ENCODE peak calls at places on chromosome 7, in five cellular contexts. One of them, this sample, is unnamed.

GRCh38 chr7:47535033-47535703 is 46.7 kb downstream of the TNS3 start:
- DNase-seq in SJSA1: no peak
- DNase-seq in epithelial cell of prostate: no peak
- DNase-seq in neuronal stem cell: peak
- DNase-seq in sigmoid colon: no peak
- DNase-seq in this sample: no peak

GRCh38 chr7:27143022-27143949 is at the start of gene HOXA5:
- DNase-seq in SJSA1: peak
- DNase-seq in epithelial cell of prostate: peak
- DNase-seq in neuronal stem cell: peak
- DNase-seq in sigmoid colon: peak
- DNase-seq in this sample: no peak

GRCh38 chr7:80637453-80637852 is 989 bp upstream of the CD36 start:
- DNase-seq in SJSA1: no peak
- DNase-seq in epithelial cell of prostate: no peak
- DNase-seq in neuronal stem cell: no peak
- DNase-seq in sigmoid colon: no peak
- DNase-seq in this sample: no peak

GRCh38 chr7:67620216-67620933 is 623.7 kb downstream of the TYW1 start:
- DNase-seq in SJSA1: no peak
- DNase-seq in epithelial cell of prostate: no peak
- DNase-seq in neuronal stem cell: no peak
- DNase-seq in sigmoid colon: no peak
- DNase-seq in this sample: no peak

GRCh38 chr7:157007470-157008066 is 2.9 kb downstream of the MNX1 start:
- DNase-seq in SJSA1: no peak
- DNase-seq in epithelial cell of prostate: no peak
- DNase-seq in neuronal stem cell: no peak
- DNase-seq in sigmoid colon: no peak
- DNase-seq in this sample: peak

GRCh38 chr7:37786741-37787569 is 61.4 kb upstream of the NME8 start:
- DNase-seq in SJSA1: no peak
- DNase-seq in epithelial cell of prostate: no peak
- DNase-seq in neuronal stem cell: no peak
- DNase-seq in sigmoid colon: no peak
- DNase-seq in this sample: no peak

GRCh38 chr7:80815733-80816132 is 103.1 kb downstream of the SEMA3C start:
- DNase-seq in SJSA1: no peak
- DNase-seq in epithelial cell of prostate: no peak
- DNase-seq in neuronal stem cell: no peak
- DNase-seq in sigmoid colon: no peak
- DNase-seq in this sample: no peak

GRCh38 chr7:150716368-150716767 is at the start of gene GIMAP1:
- DNase-seq in SJSA1: no peak
- DNase-seq in epithelial cell of prostate: no peak
- DNase-seq in neuronal stem cell: no peak
- DNase-seq in sigmoid colon: no peak
- DNase-seq in this sample: no peak

GRCh38 chr7:39838326-39838725 is 111.7 kb upstream of the CDK13 start:
- DNase-seq in SJSA1: no peak
- DNase-seq in epithelial cell of prostate: peak
- DNase-seq in neuronal stem cell: no peak
- DNase-seq in sigmoid colon: peak
- DNase-seq in this sample: no peak

GRCh38 chr7:3408814-3409595 is 108.0 kb downstream of the SDK1 start:
- DNase-seq in SJSA1: no peak
- DNase-seq in epithelial cell of prostate: no peak
- DNase-seq in neuronal stem cell: no peak
- DNase-seq in sigmoid colon: no peak
- DNase-seq in this sample: no peak

GRCh38 chr7:44311561-44312495 is 13.6 kb downstream of the CAMK2B start:
- DNase-seq in SJSA1: no peak
- DNase-seq in epithelial cell of prostate: no peak
- DNase-seq in neuronal stem cell: no peak
- DNase-seq in sigmoid colon: no peak
- DNase-seq in this sample: no peak

GRCh38 chr7:124084024-124084423 is 51.2 kb upstream of the TMEM229A start:
- DNase-seq in SJSA1: no peak
- DNase-seq in epithelial cell of prostate: no peak
- DNase-seq in neuronal stem cell: no peak
- DNase-seq in sigmoid colon: no peak
- DNase-seq in this sample: no peak

GRCh38 chr7:15720849-15721471 is 34.5 kb upstream of the MEOX2 start:
- DNase-seq in SJSA1: peak
- DNase-seq in epithelial cell of prostate: no peak
- DNase-seq in neuronal stem cell: peak
- DNase-seq in sigmoid colon: peak
- DNase-seq in this sample: no peak

GRCh38 chr7:5396999-5397656 is 26.5 kb downstream of the TNRC18 start:
- DNase-seq in SJSA1: no peak
- DNase-seq in epithelial cell of prostate: peak
- DNase-seq in neuronal stem cell: no peak
- DNase-seq in sigmoid colon: peak
- DNase-seq in this sample: peak
- H3K27ac ChIP-seq in SJSA1: no peak
- H3K27ac ChIP-seq in epithelial cell of prostate: peak
- H3K27ac ChIP-seq in neuronal stem cell: no peak
- H3K27ac ChIP-seq in sigmoid colon: peak
- H3K27ac ChIP-seq in this sample: no peak

GRCh38 chr7:154996101-154996500 is 6.8 kb downstream of the PAXIP1 start:
- DNase-seq in SJSA1: no peak
- DNase-seq in epithelial cell of prostate: no peak
- DNase-seq in neuronal stem cell: no peak
- DNase-seq in sigmoid colon: no peak
- DNase-seq in this sample: no peak

GRCh38 chr7:154997840-154998370 is 5.0 kb downstream of the PAXIP1 start:
- DNase-seq in SJSA1: no peak
- DNase-seq in epithelial cell of prostate: no peak
- DNase-seq in neuronal stem cell: no peak
- DNase-seq in sigmoid colon: no peak
- DNase-seq in this sample: no peak

GRCh38 chr7:154998481-154998880 is 4.4 kb downstream of the PAXIP1 start:
- DNase-seq in SJSA1: no peak
- DNase-seq in epithelial cell of prostate: no peak
- DNase-seq in neuronal stem cell: no peak
- DNase-seq in sigmoid colon: no peak
- DNase-seq in this sample: no peak

GRCh38 chr7:154994996-154995395 is 7.9 kb downstream of the PAXIP1 start:
- DNase-seq in SJSA1: no peak
- DNase-seq in epithelial cell of prostate: no peak
- DNase-seq in neuronal stem cell: no peak
- DNase-seq in sigmoid colon: no peak
- DNase-seq in this sample: no peak

DNA sequence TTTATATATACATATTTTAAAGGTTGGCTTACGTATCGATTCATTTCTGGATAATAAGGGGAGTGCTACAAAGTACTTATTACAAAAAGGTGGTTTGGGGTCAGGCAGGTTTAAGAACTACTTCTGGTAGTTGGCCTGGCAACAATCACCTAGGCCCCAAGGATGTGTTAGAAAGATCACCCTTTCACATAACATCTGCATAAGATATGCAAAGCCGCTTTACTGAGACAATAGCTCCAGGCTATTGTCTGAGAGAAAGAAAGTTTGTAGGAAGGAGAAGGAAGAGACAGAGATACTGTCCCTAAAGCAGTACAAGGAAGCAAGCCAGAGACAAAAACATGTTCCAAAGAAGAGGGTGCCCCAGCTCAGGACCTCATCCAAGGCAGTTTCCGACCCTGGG is 6.2 kb downstream of the PAXIP1 start:
- DNase-seq in SJSA1: no peak
- DNase-seq in epithelial cell of prostate: no peak
- DNase-seq in neuronal stem cell: no peak
- DNase-seq in sigmoid colon: no peak
- DNase-seq in this sample: no peak
- H3K27ac ChIP-seq in SJSA1: no peak
- H3K27ac ChIP-seq in epithelial cell of prostate: no peak
- H3K27ac ChIP-seq in neuronal stem cell: no peak
- H3K27ac ChIP-seq in sigmoid colon: no peak
- H3K27ac ChIP-seq in this sample: no peak

GRCh38 chr7:22586101-22586805 is 86.3 kb upstream of the STEAP1B start:
- DNase-seq in SJSA1: peak
- DNase-seq in epithelial cell of prostate: no peak
- DNase-seq in neuronal stem cell: no peak
- DNase-seq in sigmoid colon: no peak
- DNase-seq in this sample: no peak
- H3K27ac ChIP-seq in SJSA1: peak
- H3K27ac ChIP-seq in epithelial cell of prostate: no peak
- H3K27ac ChIP-seq in neuronal stem cell: no peak
- H3K27ac ChIP-seq in sigmoid colon: no peak
- H3K27ac ChIP-seq in this sample: no peak

DNA sequence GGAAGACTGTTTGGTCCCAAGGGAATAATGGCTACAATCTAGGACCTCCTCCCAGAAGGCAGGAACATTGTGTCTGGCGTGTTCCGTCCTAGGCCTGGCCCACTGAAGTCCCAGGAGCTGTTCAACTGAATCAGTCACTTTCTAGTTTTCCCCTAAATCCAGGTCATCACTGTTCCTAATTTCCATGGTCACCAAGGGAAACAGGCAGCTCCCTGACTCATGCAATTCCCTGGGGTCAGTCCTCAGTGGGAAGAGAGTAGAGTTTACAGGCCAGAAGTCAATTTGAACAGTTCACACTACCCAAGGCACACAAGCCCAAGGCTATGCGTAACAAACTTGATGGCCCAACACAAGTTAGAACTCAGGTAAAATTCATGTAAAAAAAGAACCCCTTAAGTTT is 44.0 kb downstream of the CREB3L2 start:
- DNase-seq in SJSA1: no peak
- DNase-seq in epithelial cell of prostate: no peak
- DNase-seq in neuronal stem cell: no peak
- DNase-seq in sigmoid colon: no peak
- DNase-seq in this sample: no peak
- H3K27ac ChIP-seq in SJSA1: no peak
- H3K27ac ChIP-seq in epithelial cell of prostate: no peak
- H3K27ac ChIP-seq in neuronal stem cell: no peak
- H3K27ac ChIP-seq in sigmoid colon: peak
- H3K27ac ChIP-seq in this sample: no peak

DNA sequence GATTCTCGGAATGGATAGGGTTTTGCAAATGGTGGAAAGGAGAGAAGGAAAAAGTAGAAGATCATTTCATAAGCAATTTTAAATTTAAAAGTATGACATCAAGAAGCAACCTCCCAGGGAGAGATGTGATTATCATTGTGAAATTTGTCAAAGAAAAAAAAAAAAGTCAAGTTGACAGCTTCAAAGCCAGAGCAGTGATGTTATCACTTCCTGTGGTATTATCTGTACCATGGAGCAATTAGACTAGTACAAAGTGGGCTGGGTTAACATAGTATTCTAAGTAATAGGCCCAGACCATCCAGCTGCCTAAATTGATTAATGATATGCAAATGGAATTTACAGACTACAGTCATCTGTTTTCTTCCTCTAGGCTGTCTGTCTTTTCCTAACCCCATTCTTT is 84.0 kb upstream of the NPY start:
- DNase-seq in SJSA1: no peak
- DNase-seq in epithelial cell of prostate: no peak
- DNase-seq in neuronal stem cell: no peak
- DNase-seq in sigmoid colon: no peak
- DNase-seq in this sample: no peak
- H3K27ac ChIP-seq in SJSA1: no peak
- H3K27ac ChIP-seq in epithelial cell of prostate: no peak
- H3K27ac ChIP-seq in neuronal stem cell: no peak
- H3K27ac ChIP-seq in sigmoid colon: no peak
- H3K27ac ChIP-seq in this sample: no peak

GRCh38 chr7:34842782-34843181 is 184.8 kb downstream of the NPSR1 start:
- DNase-seq in SJSA1: no peak
- DNase-seq in epithelial cell of prostate: no peak
- DNase-seq in neuronal stem cell: no peak
- DNase-seq in sigmoid colon: no peak
- DNase-seq in this sample: no peak
- H3K27ac ChIP-seq in SJSA1: no peak
- H3K27ac ChIP-seq in epithelial cell of prostate: no peak
- H3K27ac ChIP-seq in neuronal stem cell: no peak
- H3K27ac ChIP-seq in sigmoid colon: no peak
- H3K27ac ChIP-seq in this sample: no peak

GRCh38 chr7:1078519-1078918 is 9.4 kb upstream of the GPER1 start:
- DNase-seq in SJSA1: no peak
- DNase-seq in epithelial cell of prostate: no peak
- DNase-seq in neuronal stem cell: no peak
- DNase-seq in sigmoid colon: no peak
- DNase-seq in this sample: no peak

GRCh38 chr7:1074593-1075431 is 13.1 kb upstream of the GPER1 start:
- DNase-seq in SJSA1: no peak
- DNase-seq in epithelial cell of prostate: no peak
- DNase-seq in neuronal stem cell: no peak
- DNase-seq in sigmoid colon: no peak
- DNase-seq in this sample: no peak

GRCh38 chr7:1073211-1073977 is 14.5 kb upstream of the GPER1 start:
- DNase-seq in SJSA1: no peak
- DNase-seq in epithelial cell of prostate: no peak
- DNase-seq in neuronal stem cell: no peak
- DNase-seq in sigmoid colon: no peak
- DNase-seq in this sample: no peak

GRCh38 chr7:1078985-1079384 is 8.9 kb upstream of the GPER1 start:
- DNase-seq in SJSA1: no peak
- DNase-seq in epithelial cell of prostate: no peak
- DNase-seq in neuronal stem cell: no peak
- DNase-seq in sigmoid colon: no peak
- DNase-seq in this sample: no peak

DNA sequence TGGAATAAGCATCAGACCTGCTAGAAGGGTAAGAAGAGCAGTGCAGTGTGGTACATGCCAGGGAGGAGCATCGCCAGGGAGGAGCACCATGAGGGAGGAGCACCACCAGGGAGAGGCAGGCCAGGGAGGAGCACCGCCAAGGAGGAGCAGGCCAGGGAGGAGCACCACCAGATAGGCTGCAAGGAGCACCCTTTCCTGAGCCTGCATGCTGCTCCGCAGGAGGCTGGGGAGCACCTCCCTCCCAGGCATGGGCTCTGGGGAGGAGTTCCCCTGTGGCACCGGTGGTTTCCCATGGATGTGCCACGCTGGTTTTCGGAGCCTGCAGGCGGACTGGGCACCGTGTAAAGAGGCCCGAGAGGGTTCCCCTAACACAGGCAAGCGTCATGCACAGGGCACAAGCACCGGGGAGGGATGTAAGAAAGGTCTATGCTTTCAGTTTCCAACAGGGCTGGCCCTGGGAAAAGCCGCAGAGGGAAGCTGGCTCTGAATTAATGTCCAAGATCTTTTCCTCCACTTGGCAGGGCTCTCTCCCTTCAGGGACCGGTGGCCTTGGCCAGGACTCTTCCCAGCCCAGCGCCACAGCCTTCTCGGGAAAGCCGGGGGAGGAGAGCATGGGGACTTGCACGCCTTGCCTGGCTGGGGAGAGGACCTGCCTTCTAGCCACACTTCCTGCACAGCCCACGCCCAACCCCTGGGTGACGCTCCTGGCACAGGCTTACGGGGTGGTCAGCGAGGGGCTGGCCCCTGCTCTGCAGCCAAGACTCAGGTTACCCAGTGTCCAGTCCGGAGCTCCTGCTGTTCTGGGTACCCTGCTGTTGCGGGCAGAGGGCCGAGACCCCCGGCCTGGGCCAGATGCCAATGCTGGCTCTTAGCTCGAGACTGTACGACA is 11.5 kb upstream of the GPER1 start:
- DNase-seq in SJSA1: no peak
- DNase-seq in epithelial cell of prostate: no peak
- DNase-seq in neuronal stem cell: no peak
- DNase-seq in sigmoid colon: no peak
- DNase-seq in this sample: peak
- H3K27ac ChIP-seq in SJSA1: no peak
- H3K27ac ChIP-seq in epithelial cell of prostate: no peak
- H3K27ac ChIP-seq in neuronal stem cell: no peak
- H3K27ac ChIP-seq in sigmoid colon: peak
- H3K27ac ChIP-seq in this sample: peak